ENCODE peak calls at places on chromosomes 1 and 21, in six cellular contexts. M is IMR-90, L is mesenchymal stem cell, D is H1, R is H9, G is neuronal stem cell. V is an unnamed sample.

GRCh38 chr1:191886977-191887376 is 271.3 kb upstream of the RGS18 start:
- DNase-seq in M (no peak), L (no peak), D (no peak), R (no peak), G (no peak), V (no peak)

GRCh38 chr1:156704930-156705320 is 458 bp downstream of the CRABP2 start:
- DNase-seq in M (peak; percentile 75), L (peak; percentile 73), D (peak; percentile 64), R (no peak), G (no peak), V (peak; percentile 56)

GRCh38 chr1:66090863-66091457 is 298.3 kb downstream of the PDE4B start:
- DNase-seq in M (no peak), L (no peak), D (no peak), R (no peak), G (peak; percentile 64), V (peak; percentile 31)

GRCh38 chr1:207659545-207660148 is 14.7 kb downstream of the CR1L start:
- DNase-seq in M (no peak), L (no peak), D (no peak), R (no peak), G (no peak), V (no peak)

GRCh38 chr1:12341667-12342066 is 111.8 kb downstream of the VPS13D start:
- DNase-seq in M (no peak), L (no peak), D (no peak), R (no peak), G (no peak), V (no peak)

GRCh38 chr21:20741445-20741844 is 256.8 kb upstream of the NCAM2 start:
- DNase-seq in M (no peak), L (no peak), D (no peak), R (no peak), G (no peak), V (no peak)

GRCh38 chr1:225746361-225747179 is 31.1 kb upstream of the SRP9 start:
- DNase-seq in M (peak; percentile 90), L (peak; percentile 87), D (peak; percentile 77), R (peak; percentile 92), G (peak; percentile 47), V (peak; percentile 97)

GRCh38 chr1:30046751-30047150 is 676.6 kb downstream of the MATN1 start:
- DNase-seq in M (no peak), L (no peak), D (no peak), R (peak; percentile 20), G (no peak), V (no peak)

GRCh38 chr1:150749720-150750311 is 15.8 kb downstream of the CTSS start:
- DNase-seq in M (no peak), L (no peak), D (no peak), R (no peak), G (no peak), V (no peak)

GRCh38 chr1:207963429-207964194 is 52.7 kb upstream of the CD34 start:
- DNase-seq in M (peak; percentile 75), L (peak; percentile 78), D (peak; percentile 94), R (peak; percentile 85), G (peak; percentile 89), V (peak; percentile 89)

GRCh38 chr1:207388721-207389120 is 65.4 kb upstream of the CR2 start:
- DNase-seq in M (no peak), L (no peak), D (no peak), R (no peak), G (no peak), V (no peak)

GRCh38 chr1:23367451-23367790 is 2.2 kb downstream of the ZNF436 start:
- DNase-seq in M (no peak), L (no peak), D (no peak), R (no peak), G (no peak), V (no peak)

GRCh38 chr1:63463248-63463647 is 59.8 kb downstream of the ITGB3BP start:
- DNase-seq in M (peak; percentile 37), L (no peak), D (no peak), R (no peak), G (no peak), V (no peak)

GRCh38 chr1:44830900-44831304 is 12.2 kb downstream of the PTCH2 start:
- DNase-seq in M (no peak), L (no peak), D (no peak), R (no peak), G (no peak), V (no peak)

GRCh38 chr1:1352784-1353388 is 3.7 kb upstream of the DVL1 start:
- DNase-seq in M (no peak), L (no peak), D (no peak), R (no peak), G (no peak), V (no peak)

GRCh38 chr1:58815069-58815679 is 31.3 kb upstream of the JUN start:
- DNase-seq in M (peak; percentile 97), L (peak; percentile 96), D (peak; percentile 70), R (peak; percentile 65), G (peak; percentile 36), V (peak; percentile 96)

GRCh38 chr1:20625176-20626097 is 7.8 kb upstream of the PINK1 start:
- DNase-seq in M (no peak), L (no peak), D (peak; percentile 59), R (peak; percentile 80), G (no peak), V (peak; percentile 69)

GRCh38 chr1:82160036-82160435 is 359.3 kb downstream of the ADGRL2 start:
- DNase-seq in M (peak; percentile 67), L (peak; percentile 71), D (no peak), R (no peak), G (no peak), V (no peak)

GRCh38 chr1:226497991-226498689 is 50.4 kb upstream of the STUM start:
- DNase-seq in M (no peak), L (no peak), D (no peak), R (peak; percentile 18), G (no peak), V (no peak)

GRCh38 chr1:20634594-20635084 is 1.4 kb downstream of the PINK1 start:
- DNase-seq in M (peak; percentile 25), L (peak; percentile 54), D (peak; percentile 55), R (peak; percentile 78), G (no peak), V (peak; percentile 88)

GRCh38 chr1:12572506-12572905 is 45.5 kb downstream of the DHRS3 start:
- DNase-seq in M (no peak), L (no peak), D (no peak), R (no peak), G (no peak), V (peak; percentile 30)

GRCh38 chr1:211748810-211749209 is 73.4 kb upstream of the NEK2 start:
- DNase-seq in M (no peak), L (no peak), D (no peak), R (no peak), G (no peak), V (no peak)

GRCh38 chr1:176826265-176826664 is 338.2 kb downstream of the ASTN1 start:
- DNase-seq in M (no peak), L (peak; percentile 6), D (no peak), R (no peak), G (no peak), V (no peak)

GRCh38 chr1:1421907-1422464 is 910 bp upstream of the ANKRD65 start:
- DNase-seq in M (no peak), L (no peak), D (no peak), R (no peak), G (no peak), V (no peak)

GRCh38 chr1:239718571-239718970 is 332.2 kb downstream of the CHRM3 start:
- DNase-seq in M (no peak), L (no peak), D (no peak), R (no peak), G (no peak), V (no peak)

GRCh38 chr21:28663111-28663693 is 329.5 kb downstream of the LTN1 start:
- DNase-seq in M (no peak), L (no peak), D (no peak), R (no peak), G (no peak), V (no peak)

GRCh38 chr1:48547521-48547920 is 75.5 kb upstream of the SPATA6 start:
- DNase-seq in M (no peak), L (no peak), D (no peak), R (no peak), G (no peak), V (no peak)

GRCh38 chr1:111220302-111220890 is 7.1 kb upstream of the CHI3L2 start:
- DNase-seq in M (no peak), L (no peak), D (no peak), R (no peak), G (no peak), V (no peak)

GRCh38 chr21:34520769-34521508 is 8.9 kb upstream of the KCNE1 start:
- DNase-seq in M (no peak), L (no peak), D (no peak), R (no peak), G (no peak), V (no peak)

GRCh38 chr21:14535702-14536101 is 10.4 kb downstream of the SAMSN1 start:
- DNase-seq in M (no peak), L (no peak), D (no peak), R (no peak), G (no peak), V (no peak)

GRCh38 chr21:14536929-14537328 is 9.2 kb downstream of the SAMSN1 start:
- DNase-seq in M (no peak), L (no peak), D (no peak), R (no peak), G (no peak), V (no peak)

GRCh38 chr21:14541840-14542495 is 4.1 kb downstream of the SAMSN1 start:
- DNase-seq in M (no peak), L (no peak), D (no peak), R (no peak), G (no peak), V (no peak)

GRCh38 chr21:14542638-14543037 is 3.5 kb downstream of the SAMSN1 start:
- DNase-seq in M (no peak), L (no peak), D (no peak), R (no peak), G (no peak), V (no peak)

GRCh38 chr21:14538477-14538876 is 7.6 kb downstream of the SAMSN1 start:
- DNase-seq in M (no peak), L (no peak), D (no peak), R (no peak), G (no peak), V (no peak)
- H3K4me2 ChIP-seq in M (no peak overlapping the region), L (no peak overlapping the region), D (no peak overlapping the region), R (no peak overlapping the region), G (no peak overlapping the region), V (no peak overlapping the region)

DNA sequence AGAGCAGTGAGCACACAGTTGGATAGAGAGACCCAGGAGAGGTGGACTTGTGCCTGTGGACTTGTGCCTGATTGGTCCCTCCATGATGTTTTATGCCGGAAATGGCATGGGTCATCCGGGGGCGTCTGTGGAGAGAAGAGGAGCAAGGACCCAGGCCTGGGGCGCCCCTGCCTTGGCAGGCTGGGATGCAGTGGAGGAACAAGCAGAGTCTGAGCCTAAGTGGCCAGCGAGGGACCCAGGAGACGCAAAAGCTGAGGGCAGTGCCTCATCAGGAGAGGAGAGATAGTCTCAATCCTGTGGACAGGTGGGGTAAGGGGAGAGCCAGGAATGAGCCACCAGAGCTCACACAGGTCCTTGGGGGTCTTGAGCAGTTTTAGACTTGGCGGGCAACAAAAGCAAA is 146.9 kb downstream of the PCBP3 start:
- DNase-seq in M (no peak), L (no peak), D (no peak), R (no peak), G (no peak), V (no peak)
- H2BK5ac ChIP-seq in M (no peak overlapping the region), L (no peak overlapping the region), D (no peak overlapping the region), R (no peak overlapping the region), G (no peak overlapping the region), V (no peak overlapping the region)

GRCh38 chr1:183433703-183434102 is 15.5 kb upstream of the NMNAT2 start:
- DNase-seq in M (no peak), L (no peak), D (no peak), R (no peak), G (no peak), V (peak; percentile 16)
- H2AK5ac ChIP-seq in M (no peak overlapping the region), L (no peak overlapping the region), D (no peak overlapping the region), R (no peak overlapping the region), G (no peak overlapping the region), V (no peak overlapping the region)

GRCh38 chr1:206030714-206031113 is 7.0 kb upstream of the CTSE start:
- DNase-seq in M (peak; percentile 62), L (peak; percentile 60), D (peak; percentile 70), R (peak; percentile 83), G (peak; percentile 45), V (peak; percentile 87)
- H3K4me2 ChIP-seq in M (no peak overlapping the region), L (no peak overlapping the region), D (peak overlapping the region; percentile 4), R (no peak overlapping the region), G (no peak overlapping the region), V (no peak overlapping the region)

V was measured in mesendoderm.